ENCODE peak calls at places on chromosomes 5 and 9, in nine cellular contexts. P, K, V, W, X, I, M, F and Q are unnamed samples.

GRCh38 chr9:20569525-20569924 is 52.8 kb downstream of the MLLT3 start:
- DNase-seq in M (no peak), W (no peak), V (no peak), I (no peak), X (no peak), P (no peak), K (no peak), F (no peak), Q (no peak)

GRCh38 chr9:123255718-123256117 is 12.7 kb downstream of the STRBP start:
- DNase-seq in V (no peak), K (no peak), W (no peak), F (no peak), I (no peak), P (no peak), M (no peak), X (no peak), Q (no peak)

GRCh38 chr9:137531099-137531765 is 19.0 kb downstream of the PNPLA7 start:
- DNase-seq in X (no peak), W (peak; percentile 34), M (no peak), P (no peak), I (no peak), K (no peak), V (no peak), F (no peak), Q (no peak)

GRCh38 chr5:172179032-172179989 is 8.7 kb downstream of the STK10 start:
- DNase-seq in V (no peak), M (no peak), I (no peak), P (no peak), K (no peak), F (no peak), W (peak; percentile 40), X (no peak), Q (peak; percentile 13)

GRCh38 chr5:173762045-173762444 is 126.1 kb upstream of the CPEB4 start:
- DNase-seq in X (no peak), F (no peak), V (no peak), I (no peak), W (no peak), M (no peak), K (no peak), P (no peak), Q (no peak)

GRCh38 chr9:135928731-135929655 is 21.6 kb upstream of the CAMSAP1 start:
- DNase-seq in W (no peak), M (no peak), I (no peak), F (no peak), X (no peak), P (no peak), K (no peak), V (no peak), Q (no peak)

GRCh38 chr5:178385472-178385853 is 152.9 kb upstream of the PHYKPL start:
- DNase-seq in V (peak; percentile 18), F (no peak), K (no peak), I (no peak), P (no peak), W (peak; percentile 36), M (no peak), X (no peak), Q (no peak)

GRCh38 chr5:134079748-134080581 is 34.5 kb upstream of the TCF7 start:
- DNase-seq in V (no peak), F (no peak), I (no peak), P (no peak), W (no peak), X (no peak), K (no peak), M (no peak), Q (no peak)

GRCh38 chr5:64505769-64506566 is at the start of gene RGS7BP:
- DNase-seq in I (no peak), W (peak; percentile 7), M (peak; percentile 60), K (peak; percentile 59), P (peak; percentile 40), V (no peak), F (no peak), X (peak; percentile 43), Q (peak; percentile 62)

GRCh38 chr9:134815435-134816214 is 65.0 kb upstream of the FCN2 start:
- DNase-seq in I (no peak), W (no peak), F (no peak), P (no peak), M (no peak), X (no peak), V (no peak), K (no peak), Q (no peak)

GRCh38 chr9:19551124-19551929 is 142.5 kb downstream of the ACER2 start:
- DNase-seq in P (no peak), F (no peak), X (no peak), K (no peak), W (peak; percentile 2), V (no peak), I (no peak), M (no peak), Q (no peak)

GRCh38 chr5:177335043-177335700 is 16.3 kb downstream of the LMAN2 start:
- DNase-seq in K (no peak), V (no peak), M (no peak), P (peak; percentile 55), W (no peak), I (no peak), X (no peak), F (no peak), Q (no peak)

GRCh38 chr5:156922207-156922792 is 40.7 kb downstream of the TIMD4 start:
- DNase-seq in W (no peak), I (no peak), V (no peak), M (no peak), K (no peak), X (no peak), F (no peak), P (no peak), Q (no peak)

GRCh38 chr5:148950892-148951291 is 112.0 kb downstream of the SH3TC2 start:
- DNase-seq in W (no peak), V (no peak), P (no peak), F (no peak), X (no peak), M (no peak), I (no peak), K (no peak), Q (no peak)

GRCh38 chr9:137643921-137644320 is 25.1 kb downstream of the EHMT1 start:
- DNase-seq in M (no peak), I (no peak), P (peak; percentile 5), V (no peak), W (no peak), X (no peak), F (no peak), K (no peak), Q (no peak)

GRCh38 chr5:180605554-180606214 is 14.4 kb upstream of the SCGB3A1 start:
- DNase-seq in I (peak; percentile 11), K (peak; percentile 73), P (no peak), X (no peak), V (no peak), M (peak; percentile 8), F (no peak), W (peak; percentile 51), Q (peak; percentile 68)
- TF ChIP-seq CTCF in I (peak; percentile 81), K (peak; percentile 52), P (peak; percentile 74), X (peak; percentile 63), V (peak; percentile 64), M (peak; percentile 59), F (no peak), W (peak; percentile 56), Q (peak; percentile 85)

DNA sequence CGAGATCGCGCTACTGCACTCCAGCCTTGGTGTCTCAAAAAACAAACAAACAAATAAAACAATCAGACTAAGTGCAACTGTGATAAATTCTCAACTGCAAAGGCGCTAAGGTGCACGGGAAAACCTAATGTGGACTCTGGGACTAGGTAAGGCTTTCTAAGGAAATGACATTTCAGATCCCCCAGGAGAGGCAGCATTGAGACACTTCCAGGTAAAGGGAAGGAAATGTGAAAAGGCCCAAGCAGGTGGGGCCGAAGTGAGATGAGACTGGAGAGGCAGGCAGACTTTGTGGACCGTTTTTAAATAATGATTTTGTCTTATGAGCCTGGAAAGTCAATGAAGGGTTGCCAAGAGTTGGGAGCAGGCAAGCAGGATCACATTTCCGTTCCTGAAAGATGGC is 1.9 kb upstream of the APBA1 start:
- DNase-seq in X (no peak), P (no peak), M (no peak), I (no peak), V (no peak), K (no peak), W (no peak), F (no peak), Q (no peak)
- TF ChIP-seq CTCF in X (no peak), P (no peak), M (no peak), I (no peak), V (no peak), K (no peak), W (no peak), F (no peak), Q (no peak)

GRCh38 chr5:61429906-61430305 is 97.8 kb downstream of the ZSWIM6 start:
- DNase-seq in X (no peak), I (no peak), P (no peak), F (no peak), M (no peak), W (no peak), V (no peak), K (no peak), Q (no peak)
- TF ChIP-seq CTCF in X (no peak), I (no peak), P (no peak), F (no peak), M (no peak), W (no peak), V (no peak), K (no peak), Q (no peak)

GRCh38 chr9:120714846-120715231 is 569 bp upstream of the MEGF9 start:
- DNase-seq in K (peak; percentile 40), F (no peak), X (no peak), V (no peak), P (no peak), I (no peak), M (no peak), W (no peak), Q (no peak)

GRCh38 chr9:120712539-120713031 is 1.7 kb downstream of the MEGF9 start:
- DNase-seq in W (no peak), V (no peak), X (no peak), K (no peak), I (no peak), F (no peak), M (no peak), P (no peak), Q (no peak)

GRCh38 chr9:120715331-120715924 is 1.2 kb upstream of the MEGF9 start:
- DNase-seq in F (no peak), M (peak; percentile 41), X (peak; percentile 40), P (peak; percentile 37), V (peak; percentile 67), I (peak; percentile 33), W (peak; percentile 77), K (peak; percentile 76), Q (no peak)

GRCh38 chr9:120713257-120714087 is 798 bp downstream of the MEGF9 start:
- DNase-seq in K (no peak), M (peak; percentile 38), P (peak; percentile 29), W (no peak), I (no peak), X (no peak), V (no peak), F (peak; percentile 30), Q (no peak)

DNA sequence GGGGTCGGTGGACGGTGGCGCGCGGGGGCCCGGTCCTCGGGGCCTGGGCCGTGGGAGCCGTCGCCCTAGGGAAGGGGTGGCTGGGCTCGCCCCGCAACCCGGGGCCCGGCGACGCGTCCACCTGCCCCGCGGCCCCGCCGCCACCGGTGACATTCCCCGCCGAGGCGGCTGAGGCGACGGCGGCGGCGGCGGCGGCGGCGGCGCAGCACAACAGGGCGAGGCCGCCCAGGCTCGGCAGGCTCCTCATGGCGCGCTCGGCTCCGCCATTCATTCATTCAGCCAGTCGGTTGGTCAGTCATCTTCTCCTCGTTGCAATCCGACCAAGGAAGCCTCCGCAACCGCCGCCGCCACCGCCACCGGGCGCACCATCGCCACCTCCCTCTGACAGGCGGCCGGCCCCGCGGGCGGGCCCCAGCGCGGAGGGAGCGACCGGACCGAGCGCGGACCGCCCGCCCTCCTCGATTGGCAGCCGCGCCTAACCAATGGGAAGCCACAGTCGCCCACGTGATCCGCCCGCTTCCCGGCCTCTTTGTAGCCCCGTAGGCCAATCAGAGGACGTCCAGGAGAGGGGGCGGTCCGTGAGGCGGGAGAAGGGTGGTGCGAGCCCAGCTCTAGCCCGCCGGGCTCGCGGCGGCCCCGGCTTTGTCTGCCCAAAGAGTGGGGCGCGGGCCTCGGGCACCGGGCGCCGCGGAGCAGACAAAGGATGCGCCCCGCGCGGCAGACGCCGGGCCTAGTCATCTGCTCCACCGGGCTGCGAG is at the start of gene MEGF9:
- DNase-seq in F (peak; percentile 95), I (peak; percentile 86), P (peak; percentile 99), M (peak; percentile 98), K (peak; percentile 99), W (peak; percentile 97), V (peak; percentile 78), X (peak; percentile 99), Q (peak; percentile 99)
- TF ChIP-seq CTCF in F (no peak), I (no peak), P (no peak), M (no peak), K (no peak), W (no peak), V (no peak), X (no peak), Q (no peak)